ENCODE peak calls at places on chromosomes 5 and 9, in ten cellular contexts. One of them, this sample, is unnamed.

GRCh38 chr5:163809480-163809879 is 304.1 kb downstream of the MAT2B start:
- DNase-seq in mucosa of gallbladder: no peak
- DNase-seq in NCI-H1105: no peak
- DNase-seq in tibial artery: no peak
- DNase-seq in NCI-H2171 treated with DMSO at 0.1 percent for 48 hours: no peak
- DNase-seq in RCC 7860: no peak
- DNase-seq in cardiac muscle cell: no peak
- DNase-seq in sigmoid colon: no peak
- DNase-seq in GM12865: peak
- DNase-seq in Kasumi-1: peak
- DNase-seq in this sample: no peak

GRCh38 chr9:133140606-133141005 is 19.6 kb upstream of the RALGDS start:
- DNase-seq in mucosa of gallbladder: no peak
- DNase-seq in NCI-H1105: no peak
- DNase-seq in tibial artery: no peak
- DNase-seq in NCI-H2171 treated with DMSO at 0.1 percent for 48 hours: no peak
- DNase-seq in RCC 7860: no peak
- DNase-seq in cardiac muscle cell: no peak
- DNase-seq in sigmoid colon: no peak
- DNase-seq in GM12865: no peak
- DNase-seq in Kasumi-1: no peak
- DNase-seq in this sample: no peak

GRCh38 chr5:112366987-112367386 is 52.1 kb downstream of the EPB41L4A start:
- DNase-seq in mucosa of gallbladder: peak
- DNase-seq in NCI-H1105: no peak
- DNase-seq in tibial artery: no peak
- DNase-seq in NCI-H2171 treated with DMSO at 0.1 percent for 48 hours: no peak
- DNase-seq in RCC 7860: no peak
- DNase-seq in cardiac muscle cell: no peak
- DNase-seq in sigmoid colon: no peak
- DNase-seq in GM12865: peak
- DNase-seq in Kasumi-1: peak
- DNase-seq in this sample: peak

GRCh38 chr9:127123239-127123935 is 952 bp upstream of the ANGPTL2 start:
- DNase-seq in mucosa of gallbladder: peak
- DNase-seq in NCI-H1105: peak
- DNase-seq in tibial artery: no peak
- DNase-seq in NCI-H2171 treated with DMSO at 0.1 percent for 48 hours: peak
- DNase-seq in RCC 7860: no peak
- DNase-seq in cardiac muscle cell: no peak
- DNase-seq in sigmoid colon: peak
- DNase-seq in GM12865: no peak
- DNase-seq in Kasumi-1: no peak
- DNase-seq in this sample: no peak

GRCh38 chr9:121455527-121456239 is 44.0 kb downstream of the GGTA1 start:
- DNase-seq in mucosa of gallbladder: no peak
- DNase-seq in NCI-H1105: no peak
- DNase-seq in tibial artery: no peak
- DNase-seq in NCI-H2171 treated with DMSO at 0.1 percent for 48 hours: no peak
- DNase-seq in RCC 7860: no peak
- DNase-seq in cardiac muscle cell: no peak
- DNase-seq in sigmoid colon: no peak
- DNase-seq in GM12865: peak
- DNase-seq in Kasumi-1: peak
- DNase-seq in this sample: no peak

GRCh38 chr9:89678394-89679005 is 73.7 kb downstream of the GADD45G start:
- DNase-seq in mucosa of gallbladder: no peak
- DNase-seq in NCI-H1105: peak
- DNase-seq in tibial artery: no peak
- DNase-seq in NCI-H2171 treated with DMSO at 0.1 percent for 48 hours: peak
- DNase-seq in RCC 7860: no peak
- DNase-seq in cardiac muscle cell: no peak
- DNase-seq in sigmoid colon: no peak
- DNase-seq in GM12865: no peak
- DNase-seq in Kasumi-1: no peak
- DNase-seq in this sample: no peak

GRCh38 chr9:14350766-14351165 is 36.8 kb upstream of the NFIB start:
- DNase-seq in mucosa of gallbladder: no peak
- DNase-seq in NCI-H1105: no peak
- DNase-seq in tibial artery: peak
- DNase-seq in NCI-H2171 treated with DMSO at 0.1 percent for 48 hours: no peak
- DNase-seq in RCC 7860: no peak
- DNase-seq in cardiac muscle cell: no peak
- DNase-seq in sigmoid colon: no peak
- DNase-seq in GM12865: no peak
- DNase-seq in Kasumi-1: no peak
- DNase-seq in this sample: no peak

GRCh38 chr9:134670042-134670525 is 28.5 kb downstream of the COL5A1 start:
- DNase-seq in mucosa of gallbladder: no peak
- DNase-seq in NCI-H1105: no peak
- DNase-seq in tibial artery: peak
- DNase-seq in NCI-H2171 treated with DMSO at 0.1 percent for 48 hours: no peak
- DNase-seq in RCC 7860: peak
- DNase-seq in cardiac muscle cell: no peak
- DNase-seq in sigmoid colon: peak
- DNase-seq in GM12865: no peak
- DNase-seq in Kasumi-1: no peak
- DNase-seq in this sample: peak

GRCh38 chr5:73392775-73393174 is 55.8 kb downstream of the FOXD1 start:
- DNase-seq in mucosa of gallbladder: no peak
- DNase-seq in NCI-H1105: no peak
- DNase-seq in tibial artery: no peak
- DNase-seq in NCI-H2171 treated with DMSO at 0.1 percent for 48 hours: no peak
- DNase-seq in RCC 7860: no peak
- DNase-seq in cardiac muscle cell: no peak
- DNase-seq in sigmoid colon: no peak
- DNase-seq in GM12865: no peak
- DNase-seq in Kasumi-1: no peak
- DNase-seq in this sample: no peak

GRCh38 chr9:81035171-81035570 is 654.2 kb downstream of the TLE1 start:
- DNase-seq in mucosa of gallbladder: no peak
- DNase-seq in NCI-H1105: no peak
- DNase-seq in tibial artery: no peak
- DNase-seq in NCI-H2171 treated with DMSO at 0.1 percent for 48 hours: no peak
- DNase-seq in RCC 7860: peak
- DNase-seq in cardiac muscle cell: no peak
- DNase-seq in sigmoid colon: no peak
- DNase-seq in GM12865: no peak
- DNase-seq in Kasumi-1: no peak
- DNase-seq in this sample: no peak

GRCh38 chr9:90805006-90805993 is 3.7 kb downstream of the SYK start:
- DNase-seq in mucosa of gallbladder: no peak
- DNase-seq in NCI-H1105: peak
- DNase-seq in tibial artery: no peak
- DNase-seq in NCI-H2171 treated with DMSO at 0.1 percent for 48 hours: peak
- DNase-seq in RCC 7860: no peak
- DNase-seq in cardiac muscle cell: no peak
- DNase-seq in sigmoid colon: no peak
- DNase-seq in GM12865: no peak
- DNase-seq in Kasumi-1: no peak
- DNase-seq in this sample: no peak

GRCh38 chr9:70324963-70325362 is 66.2 kb downstream of the SMC5 start:
- DNase-seq in mucosa of gallbladder: no peak
- DNase-seq in NCI-H1105: no peak
- DNase-seq in tibial artery: no peak
- DNase-seq in NCI-H2171 treated with DMSO at 0.1 percent for 48 hours: no peak
- DNase-seq in RCC 7860: no peak
- DNase-seq in cardiac muscle cell: no peak
- DNase-seq in sigmoid colon: no peak
- DNase-seq in GM12865: no peak
- DNase-seq in Kasumi-1: no peak
- DNase-seq in this sample: no peak

GRCh38 chr5:148176480-148176879 is 8.1 kb downstream of the SPINK14 start:
- DNase-seq in mucosa of gallbladder: no peak
- DNase-seq in NCI-H1105: no peak
- DNase-seq in tibial artery: no peak
- DNase-seq in NCI-H2171 treated with DMSO at 0.1 percent for 48 hours: no peak
- DNase-seq in RCC 7860: no peak
- DNase-seq in cardiac muscle cell: no peak
- DNase-seq in sigmoid colon: no peak
- DNase-seq in GM12865: no peak
- DNase-seq in Kasumi-1: no peak
- DNase-seq in this sample: no peak

GRCh38 chr9:99954841-99955240 is 48.4 kb downstream of the STX17 start:
- DNase-seq in mucosa of gallbladder: no peak
- DNase-seq in NCI-H1105: no peak
- DNase-seq in tibial artery: no peak
- DNase-seq in NCI-H2171 treated with DMSO at 0.1 percent for 48 hours: no peak
- DNase-seq in RCC 7860: no peak
- DNase-seq in cardiac muscle cell: no peak
- DNase-seq in sigmoid colon: no peak
- DNase-seq in GM12865: peak
- DNase-seq in Kasumi-1: no peak
- DNase-seq in this sample: no peak

GRCh38 chr5:140575309-140575708 is 10.7 kb downstream of the SLC35A4 start:
- DNase-seq in mucosa of gallbladder: no peak
- DNase-seq in NCI-H1105: no peak
- DNase-seq in tibial artery: no peak
- DNase-seq in NCI-H2171 treated with DMSO at 0.1 percent for 48 hours: no peak
- DNase-seq in RCC 7860: no peak
- DNase-seq in cardiac muscle cell: no peak
- DNase-seq in sigmoid colon: peak
- DNase-seq in GM12865: no peak
- DNase-seq in Kasumi-1: no peak
- DNase-seq in this sample: peak

GRCh38 chr5:956941-957729 is 51.5 kb upstream of the NKD2 start:
- DNase-seq in mucosa of gallbladder: peak
- DNase-seq in NCI-H1105: no peak
- DNase-seq in tibial artery: peak
- DNase-seq in NCI-H2171 treated with DMSO at 0.1 percent for 48 hours: no peak
- DNase-seq in RCC 7860: peak
- DNase-seq in cardiac muscle cell: peak
- DNase-seq in sigmoid colon: no peak
- DNase-seq in GM12865: peak
- DNase-seq in Kasumi-1: peak
- DNase-seq in this sample: peak

GRCh38 chr5:34826347-34826746 is 12.6 kb upstream of the TTC23L start:
- DNase-seq in mucosa of gallbladder: no peak
- DNase-seq in NCI-H1105: no peak
- DNase-seq in tibial artery: no peak
- DNase-seq in NCI-H2171 treated with DMSO at 0.1 percent for 48 hours: no peak
- DNase-seq in RCC 7860: no peak
- DNase-seq in cardiac muscle cell: peak
- DNase-seq in sigmoid colon: no peak
- DNase-seq in GM12865: no peak
- DNase-seq in Kasumi-1: no peak
- DNase-seq in this sample: peak

GRCh38 chr5:97471951-97472350 is 288.9 kb upstream of the RIOK2 start:
- DNase-seq in mucosa of gallbladder: no peak
- DNase-seq in NCI-H1105: no peak
- DNase-seq in tibial artery: no peak
- DNase-seq in NCI-H2171 treated with DMSO at 0.1 percent for 48 hours: no peak
- DNase-seq in RCC 7860: no peak
- DNase-seq in cardiac muscle cell: no peak
- DNase-seq in sigmoid colon: no peak
- DNase-seq in GM12865: no peak
- DNase-seq in Kasumi-1: no peak
- DNase-seq in this sample: no peak

This sample was measured in mesendoderm.